ENCODE peak calls at places on chromosomes 5 and 9, in nine cellular contexts. Y is left ventricle myocardium superior, P is NCI-H1092 treated with DMSO at 0.1 percent for 48 hours, U is anterior cingulate cortex, Z is activated T-cell treated with anti-CD3 and anti-CD28 coated beads for 1 hour, E is NT2/D1, G is AG09319, J is K562, S is endodermal cell. T is an unnamed sample.
A peak's percentile ranks its signal among the peaks of the same experiment; 100 is the strongest.

GRCh38 chr5:22591461-22591860 is 261.7 kb downstream of the CDH12 start:
- DNase-seq in Y (no peak), P (no peak), U (no peak), Z (no peak), E (no peak), G (no peak), J (no peak), S (no peak), T (no peak)

GRCh38 chr9:130290353-130291181 is 25.0 kb downstream of the HMCN2 start:
- DNase-seq in Y (peak; percentile 69), P (no peak), U (no peak), Z (no peak), E (no peak), G (no peak), J (no peak), S (peak; percentile 38), T (no peak)

GRCh38 chr5:123756325-123756664 is 244.3 kb downstream of the CSNK1G3 start:
- DNase-seq in Y (no peak), P (no peak), U (no peak), Z (no peak), E (no peak), G (no peak), J (no peak), S (no peak), T (no peak)

GRCh38 chr9:127567898-127568617 is 44.0 kb upstream of the STXBP1 start:
- DNase-seq in Y (peak; percentile 53), P (no peak), U (no peak), Z (no peak), E (no peak), G (no peak), J (peak; percentile 64), S (peak; percentile 82), T (no peak)

GRCh38 chr9:124000161-124000783 is 11.3 kb upstream of the LHX2 start:
- DNase-seq in Y (no peak), P (peak; percentile 55), U (no peak), Z (no peak), E (no peak), G (no peak), J (no peak), S (peak; percentile 65), T (no peak)

GRCh38 chr9:5510360-5510931 is at the start of gene PDCD1LG2:
- DNase-seq in Y (peak; percentile 43), P (no peak), U (no peak), Z (no peak), E (no peak), G (no peak), J (no peak), S (no peak), T (no peak)

GRCh38 chr9:100294806-100295205 is 57.9 kb downstream of the TEX10 start:
- DNase-seq in Y (no peak), P (no peak), U (no peak), Z (no peak), E (no peak), G (no peak), J (no peak), S (no peak), T (no peak)

GRCh38 chr5:178332096-178332780 is 99.6 kb upstream of the PHYKPL start:
- DNase-seq in Y (no peak), P (no peak), U (no peak), Z (no peak), E (no peak), G (no peak), J (no peak), S (no peak), T (no peak)

GRCh38 chr9:80028501-80028900 is 456.7 kb downstream of the TLE4 start:
- DNase-seq in Y (no peak), P (no peak), U (no peak), Z (no peak), E (no peak), G (peak; percentile 78), J (no peak), S (no peak), T (no peak)

GRCh38 chr9:89574309-89574708 is 30.5 kb upstream of the GADD45G start:
- DNase-seq in Y (no peak), P (no peak), U (no peak), Z (no peak), E (no peak), G (no peak), J (no peak), S (no peak), T (no peak)

GRCh38 chr9:124698265-124698664 is 72.8 kb downstream of the NR6A1 start:
- DNase-seq in Y (no peak), P (no peak), U (no peak), Z (no peak), E (no peak), G (no peak), J (no peak), S (no peak), T (no peak)

GRCh38 chr9:122370303-122370702 is 521 bp upstream of the PTGS1 start:
- DNase-seq in Y (peak; percentile 59), P (no peak), U (no peak), Z (no peak), E (no peak), G (no peak), J (no peak), S (no peak), T (no peak)

GRCh38 chr9:73049280-73049679 is 96.4 kb upstream of the ALDH1A1 start:
- DNase-seq in Y (no peak), P (no peak), U (no peak), Z (no peak), E (no peak), G (no peak), J (no peak), S (no peak), T (no peak)